ENCODE peak calls at places on chromosome 5, in six cellular contexts. One of them, this sample, is unnamed.

GRCh38 chr5:91382530-91383026 is 539 bp downstream of the ARRDC3 start:
- DNase-seq in spleen: no peak
- DNase-seq in WERI-Rb-1: peak
- DNase-seq in CD4-positive, alpha-beta T cell: peak
- DNase-seq in PC-3: peak
- DNase-seq in ascending aorta: no peak
- DNase-seq in this sample: no peak

GRCh38 chr5:7941692-7942091 is 72.7 kb downstream of the MTRR start:
- DNase-seq in spleen: no peak
- DNase-seq in ascending aorta: no peak
- DNase-seq in CD4-positive, alpha-beta T cell: no peak
- DNase-seq in WERI-Rb-1: peak
- DNase-seq in PC-3: no peak
- DNase-seq in this sample: peak

GRCh38 chr5:98436672-98437071 is 336.8 kb upstream of the RGMB start:
- DNase-seq in PC-3: no peak
- DNase-seq in ascending aorta: no peak
- DNase-seq in spleen: no peak
- DNase-seq in WERI-Rb-1: no peak
- DNase-seq in CD4-positive, alpha-beta T cell: no peak
- DNase-seq in this sample: no peak

GRCh38 chr5:82259172-82259800 is 18.9 kb downstream of the RPS23 start:
- DNase-seq in ascending aorta: no peak
- DNase-seq in WERI-Rb-1: no peak
- DNase-seq in PC-3: peak
- DNase-seq in spleen: no peak
- DNase-seq in CD4-positive, alpha-beta T cell: no peak
- DNase-seq in this sample: no peak

GRCh38 chr5:180982008-180982741 is 6.5 kb upstream of the BTNL3 start:
- DNase-seq in spleen: no peak
- DNase-seq in WERI-Rb-1: no peak
- DNase-seq in CD4-positive, alpha-beta T cell: no peak
- DNase-seq in ascending aorta: no peak
- DNase-seq in PC-3: no peak
- DNase-seq in this sample: no peak

GRCh38 chr5:57175586-57175985 is 1.7 kb downstream of the GPBP1 start:
- DNase-seq in CD4-positive, alpha-beta T cell: peak
- DNase-seq in PC-3: no peak
- DNase-seq in ascending aorta: no peak
- DNase-seq in WERI-Rb-1: no peak
- DNase-seq in spleen: no peak
- DNase-seq in this sample: no peak

GRCh38 chr5:179553875-179554274 is 3.5 kb downstream of the RUFY1 start:
- DNase-seq in WERI-Rb-1: no peak
- DNase-seq in ascending aorta: no peak
- DNase-seq in spleen: peak
- DNase-seq in PC-3: peak
- DNase-seq in CD4-positive, alpha-beta T cell: no peak
- DNase-seq in this sample: no peak

GRCh38 chr5:34415559-34416198 is 240.4 kb upstream of the RAI14 start:
- DNase-seq in WERI-Rb-1: no peak
- DNase-seq in PC-3: no peak
- DNase-seq in ascending aorta: no peak
- DNase-seq in CD4-positive, alpha-beta T cell: no peak
- DNase-seq in spleen: no peak
- DNase-seq in this sample: no peak

GRCh38 chr5:69010443-69010842 is 83.4 kb upstream of the SLC30A5 start:
- DNase-seq in PC-3: no peak
- DNase-seq in CD4-positive, alpha-beta T cell: no peak
- DNase-seq in spleen: no peak
- DNase-seq in WERI-Rb-1: no peak
- DNase-seq in ascending aorta: no peak
- DNase-seq in this sample: no peak

GRCh38 chr5:2178071-2178477 is 295.3 kb upstream of the IRX4 start:
- DNase-seq in spleen: peak
- DNase-seq in WERI-Rb-1: no peak
- DNase-seq in PC-3: no peak
- DNase-seq in CD4-positive, alpha-beta T cell: no peak
- DNase-seq in ascending aorta: no peak
- DNase-seq in this sample: no peak

GRCh38 chr5:76790632-76791290 is 28.1 kb upstream of the F2RL1 start:
- DNase-seq in WERI-Rb-1: peak
- DNase-seq in ascending aorta: peak
- DNase-seq in CD4-positive, alpha-beta T cell: peak
- DNase-seq in spleen: no peak
- DNase-seq in PC-3: peak
- DNase-seq in this sample: no peak

GRCh38 chr5:93249651-93250289 is 331.2 kb downstream of the NR2F1-AS1 start:
- DNase-seq in PC-3: peak
- DNase-seq in WERI-Rb-1: no peak
- DNase-seq in spleen: no peak
- DNase-seq in ascending aorta: no peak
- DNase-seq in CD4-positive, alpha-beta T cell: no peak
- DNase-seq in this sample: no peak

GRCh38 chr5:115209279-115209678 is 39.6 kb upstream of the TRIM36 start:
- DNase-seq in PC-3: no peak
- DNase-seq in CD4-positive, alpha-beta T cell: no peak
- DNase-seq in spleen: no peak
- DNase-seq in WERI-Rb-1: no peak
- DNase-seq in ascending aorta: no peak
- DNase-seq in this sample: no peak

GRCh38 chr5:159548517-159548916 is 218.2 kb upstream of the IL12B start:
- DNase-seq in ascending aorta: no peak
- DNase-seq in spleen: no peak
- DNase-seq in CD4-positive, alpha-beta T cell: no peak
- DNase-seq in PC-3: no peak
- DNase-seq in WERI-Rb-1: no peak
- DNase-seq in this sample: no peak
- TF ChIP-seq CTCF in ascending aorta: no peak
- TF ChIP-seq CTCF in spleen: no peak
- TF ChIP-seq CTCF in CD4-positive, alpha-beta T cell: no peak
- TF ChIP-seq CTCF in PC-3: no peak
- TF ChIP-seq CTCF in WERI-Rb-1: no peak
- TF ChIP-seq CTCF in this sample: no peak

DNA sequence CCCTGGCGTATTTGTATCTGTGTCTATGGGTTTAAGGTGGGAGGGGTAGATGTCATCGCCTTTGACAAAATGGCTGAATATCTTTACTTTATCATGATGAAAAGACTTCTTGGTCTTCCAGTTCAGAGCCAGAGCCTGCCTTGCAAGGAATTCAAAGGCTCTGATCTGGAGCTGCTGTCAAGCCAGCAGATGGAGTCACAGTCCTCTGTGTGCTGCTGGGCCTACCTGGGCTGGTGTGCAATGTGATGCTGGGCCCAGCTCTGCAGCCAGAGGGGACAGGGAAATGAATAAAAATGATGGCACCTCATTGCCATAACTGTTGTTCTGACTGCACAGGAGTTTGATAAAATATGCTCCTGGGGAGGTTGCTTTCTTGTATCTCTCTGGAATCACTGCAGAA is 20.2 kb upstream of the HSPA9 start:
- DNase-seq in CD4-positive, alpha-beta T cell: no peak
- DNase-seq in WERI-Rb-1: no peak
- DNase-seq in PC-3: no peak
- DNase-seq in ascending aorta: peak
- DNase-seq in spleen: no peak
- DNase-seq in this sample: no peak
- TF ChIP-seq CTCF in CD4-positive, alpha-beta T cell: no peak
- TF ChIP-seq CTCF in WERI-Rb-1: peak
- TF ChIP-seq CTCF in PC-3: peak
- TF ChIP-seq CTCF in ascending aorta: no peak
- TF ChIP-seq CTCF in spleen: no peak
- TF ChIP-seq CTCF in this sample: no peak

GRCh38 chr5:14405267-14405666 is 176.3 kb upstream of the OTULINL start:
- DNase-seq in WERI-Rb-1: peak
- DNase-seq in CD4-positive, alpha-beta T cell: no peak
- DNase-seq in spleen: no peak
- DNase-seq in PC-3: peak
- DNase-seq in ascending aorta: no peak
- DNase-seq in this sample: no peak
- TF ChIP-seq CTCF in WERI-Rb-1: peak
- TF ChIP-seq CTCF in CD4-positive, alpha-beta T cell: no peak
- TF ChIP-seq CTCF in spleen: no peak
- TF ChIP-seq CTCF in PC-3: peak
- TF ChIP-seq CTCF in ascending aorta: no peak
- TF ChIP-seq CTCF in this sample: peak

DNA sequence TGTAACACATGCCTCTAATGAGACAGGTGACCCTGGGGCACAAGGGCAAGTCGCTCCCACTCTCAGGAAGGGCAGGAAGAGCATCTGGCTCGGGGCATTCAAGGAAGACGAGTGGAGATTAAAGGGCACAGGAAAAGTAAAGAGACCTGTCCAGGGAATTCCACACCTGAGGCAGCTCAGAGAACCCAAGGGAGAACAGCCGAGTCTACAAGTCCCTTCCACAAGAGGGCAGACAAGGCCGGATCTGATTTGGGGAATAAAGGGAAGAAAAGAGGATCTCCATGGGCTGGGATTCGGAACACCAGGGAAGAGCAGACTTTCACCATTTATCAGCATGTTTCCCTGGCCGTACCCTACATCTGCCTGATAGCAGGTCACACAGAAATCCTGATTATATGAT is 28.1 kb downstream of the GPX3 start:
- DNase-seq in spleen: no peak
- DNase-seq in PC-3: peak
- DNase-seq in WERI-Rb-1: no peak
- DNase-seq in CD4-positive, alpha-beta T cell: no peak
- DNase-seq in ascending aorta: no peak
- DNase-seq in this sample: no peak
- TF ChIP-seq CTCF in spleen: no peak
- TF ChIP-seq CTCF in PC-3: peak
- TF ChIP-seq CTCF in WERI-Rb-1: peak
- TF ChIP-seq CTCF in CD4-positive, alpha-beta T cell: no peak
- TF ChIP-seq CTCF in ascending aorta: peak
- TF ChIP-seq CTCF in this sample: no peak

GRCh38 chr5:43643327-43643726 is 40.3 kb downstream of the NNT start:
- DNase-seq in PC-3: no peak
- DNase-seq in WERI-Rb-1: no peak
- DNase-seq in spleen: no peak
- DNase-seq in CD4-positive, alpha-beta T cell: no peak
- DNase-seq in ascending aorta: no peak
- DNase-seq in this sample: no peak
- TF ChIP-seq CTCF in PC-3: no peak
- TF ChIP-seq CTCF in WERI-Rb-1: no peak
- TF ChIP-seq CTCF in spleen: no peak
- TF ChIP-seq CTCF in CD4-positive, alpha-beta T cell: no peak
- TF ChIP-seq CTCF in ascending aorta: no peak
- TF ChIP-seq CTCF in this sample: no peak

DNA sequence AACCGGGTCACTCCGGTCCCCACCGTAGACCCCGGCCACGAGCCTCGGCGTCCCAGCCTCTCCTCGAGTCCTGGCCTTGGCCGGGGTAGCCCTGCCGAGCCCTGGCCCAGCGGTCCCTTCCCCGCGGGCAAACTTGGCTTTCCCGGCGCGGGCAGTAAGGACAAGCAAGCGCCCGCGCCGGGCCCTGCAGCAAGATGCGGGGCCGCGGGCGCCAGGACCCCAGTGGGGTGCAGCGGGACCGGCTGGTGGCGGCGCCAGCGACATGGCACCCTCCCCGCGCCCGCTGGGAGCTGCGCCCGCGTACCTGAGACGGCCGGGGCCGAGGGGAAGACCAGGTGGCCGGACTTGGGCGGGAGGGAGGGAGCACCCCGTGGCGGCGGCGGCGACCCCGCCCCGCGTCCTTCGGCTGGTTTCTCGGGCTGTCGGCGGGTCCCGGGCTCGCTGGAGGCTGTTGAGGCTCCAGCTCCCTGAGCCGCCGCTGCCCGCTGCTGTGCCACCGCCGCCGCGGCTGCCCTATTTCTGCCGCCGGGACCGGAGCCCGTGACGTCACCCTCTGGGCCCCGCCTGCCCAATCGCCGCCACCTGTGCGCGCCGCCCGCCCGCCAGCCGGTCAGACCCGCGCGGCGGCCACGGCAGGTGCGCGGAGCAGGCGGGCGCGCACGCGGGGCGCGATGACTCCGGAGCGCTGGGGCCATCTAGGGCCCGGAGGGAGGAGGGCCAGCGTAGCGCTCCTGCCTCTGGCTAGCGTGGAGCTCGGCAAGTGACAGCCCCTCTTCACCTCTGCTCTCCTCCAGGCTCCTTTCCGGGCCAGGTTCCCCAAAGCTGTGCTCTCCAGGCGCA is at the start of gene FSTL4:
- DNase-seq in ascending aorta: no peak
- DNase-seq in spleen: peak
- DNase-seq in CD4-positive, alpha-beta T cell: no peak
- DNase-seq in WERI-Rb-1: peak
- DNase-seq in PC-3: peak
- DNase-seq in this sample: peak
- TF ChIP-seq CTCF in ascending aorta: no peak
- TF ChIP-seq CTCF in spleen: no peak
- TF ChIP-seq CTCF in CD4-positive, alpha-beta T cell: no peak
- TF ChIP-seq CTCF in WERI-Rb-1: peak
- TF ChIP-seq CTCF in PC-3: no peak
- TF ChIP-seq CTCF in this sample: no peak

GRCh38 chr5:52990531-52990925 is 1.4 kb downstream of the ITGA2 start:
- DNase-seq in spleen: no peak
- DNase-seq in ascending aorta: no peak
- DNase-seq in PC-3: no peak
- DNase-seq in WERI-Rb-1: no peak
- DNase-seq in CD4-positive, alpha-beta T cell: no peak
- DNase-seq in this sample: no peak

GRCh38 chr5:52987711-52988329 is 1.3 kb upstream of the ITGA2 start:
- DNase-seq in CD4-positive, alpha-beta T cell: no peak
- DNase-seq in spleen: no peak
- DNase-seq in PC-3: peak
- DNase-seq in WERI-Rb-1: no peak
- DNase-seq in ascending aorta: no peak
- DNase-seq in this sample: no peak

GRCh38 chr5:52989025-52989780 is at the start of gene ITGA2:
- DNase-seq in PC-3: peak
- DNase-seq in ascending aorta: peak
- DNase-seq in CD4-positive, alpha-beta T cell: peak
- DNase-seq in spleen: peak
- DNase-seq in WERI-Rb-1: peak
- DNase-seq in this sample: peak

GRCh38 chr5:52988335-52989024 is 672 bp upstream of the ITGA2 start:
- DNase-seq in ascending aorta: no peak
- DNase-seq in PC-3: peak
- DNase-seq in CD4-positive, alpha-beta T cell: no peak
- DNase-seq in WERI-Rb-1: no peak
- DNase-seq in spleen: no peak
- DNase-seq in this sample: no peak

DNA sequence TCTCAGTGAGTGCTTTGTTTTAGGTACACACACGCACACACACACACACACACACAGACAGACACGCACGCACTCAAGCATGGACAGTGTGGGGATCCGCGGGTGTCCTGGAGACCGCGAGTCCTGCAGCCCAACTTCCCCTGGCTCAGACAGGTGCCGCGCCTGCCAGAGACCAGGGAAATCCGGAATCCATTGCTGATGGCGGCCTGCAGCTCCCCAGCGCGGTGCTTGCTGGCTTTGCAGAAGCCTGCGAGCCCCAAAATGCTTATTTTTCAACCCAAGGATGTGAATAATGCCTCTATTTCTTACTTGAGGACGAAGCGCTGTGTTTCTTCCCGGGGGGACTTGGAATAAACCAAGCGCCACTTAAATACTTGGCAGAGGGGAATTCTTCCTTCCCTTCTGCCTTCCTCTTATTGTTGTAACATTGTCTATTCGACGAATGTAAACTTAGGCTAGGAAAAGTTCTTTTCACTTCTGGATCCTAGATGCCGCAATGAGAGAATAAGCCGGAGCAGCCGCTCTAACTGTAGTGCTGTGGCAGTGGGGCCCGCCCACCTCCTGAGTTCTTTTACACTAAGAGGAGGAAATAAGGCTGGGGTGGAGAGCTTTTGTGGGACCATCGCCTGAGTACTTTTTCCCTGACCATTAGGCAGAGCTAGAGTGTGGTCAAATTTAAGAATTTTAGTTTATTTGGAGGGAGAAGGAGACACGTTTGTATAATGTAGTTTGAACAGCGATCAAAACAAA is 804 bp downstream of the ITGA2 start:
- DNase-seq in CD4-positive, alpha-beta T cell: peak
- DNase-seq in spleen: peak
- DNase-seq in ascending aorta: peak
- DNase-seq in WERI-Rb-1: peak
- DNase-seq in PC-3: peak
- DNase-seq in this sample: peak
- TF ChIP-seq CTCF in CD4-positive, alpha-beta T cell: no peak
- TF ChIP-seq CTCF in spleen: no peak
- TF ChIP-seq CTCF in ascending aorta: peak
- TF ChIP-seq CTCF in WERI-Rb-1: peak
- TF ChIP-seq CTCF in PC-3: no peak
- TF ChIP-seq CTCF in this sample: no peak

This sample was measured in glutamatergic neuron.